ENCODE peak calls at places on chromosomes 16 and 17, in five cellular contexts. O is WTC11, W is GM20000, C is A673, J is cardiac muscle cell. Z is an unnamed sample.

GRCh38 chr17:42277342-42277712 is 1.1 kb upstream of the STAT5B start:
- DNase-seq in O (no peak), W (no peak), C (no peak), J (no peak), Z (no peak)

GRCh38 chr17:31834448-31834847 is 24.6 kb downstream of the COPRS start:
- DNase-seq in O (no peak), W (peak), C (no peak), J (no peak), Z (no peak)

GRCh38 chr17:82241926-82242697 is 13.3 kb downstream of the SLC16A3 start:
- DNase-seq in O (no peak), W (peak), C (no peak), J (peak), Z (no peak)

GRCh38 chr17:34230342-34230741 is 24.7 kb upstream of the CCL2 start:
- DNase-seq in O (no peak), W (no peak), C (no peak), J (no peak), Z (no peak)

GRCh38 chr17:79042421-79043190 is 18.6 kb downstream of the C1QTNF1 start:
- DNase-seq in O (peak), W (peak), C (peak), J (peak), Z (no peak)

GRCh38 chr16:57045694-57046381 is 46.5 kb upstream of the CPNE2 start:
- DNase-seq in O (peak), W (peak), C (peak), J (peak), Z (no peak)

GRCh38 chr17:60079401-60079861 is 710 bp upstream of the HEATR6 start:
- DNase-seq in O (no peak), W (no peak), C (peak), J (peak), Z (no peak)

GRCh38 chr16:31460582-31461002 is 1.3 kb downstream of the ARMC5 start:
- DNase-seq in O (no peak), W (no peak), C (peak), J (no peak), Z (no peak)

GRCh38 chr17:66842505-66842904 is 7.6 kb downstream of the CACNG5 start:
- DNase-seq in O (no peak), W (no peak), C (no peak), J (no peak), Z (no peak)

GRCh38 chr17:31597646-31598387 is 206.3 kb downstream of the RAB11FIP4 start:
- DNase-seq in O (no peak), W (no peak), C (no peak), J (no peak), Z (no peak)

GRCh38 chr17:41009301-41009760 is 403 bp upstream of the KRTAP3-1 start:
- DNase-seq in O (no peak), W (no peak), C (no peak), J (no peak), Z (no peak)

GRCh38 chr17:73272906-73273218 is 11.2 kb upstream of the CPSF4L start:
- DNase-seq in O (no peak), W (no peak), C (no peak), J (no peak), Z (no peak)

GRCh38 chr16:55252577-55252976 is 71.4 kb upstream of the IRX6 start:
- DNase-seq in O (no peak), W (no peak), C (no peak), J (no peak), Z (no peak)

GRCh38 chr17:14552311-14552710 is 251.4 kb downstream of the HS3ST3B1 start:
- DNase-seq in O (no peak), W (no peak), C (no peak), J (no peak), Z (no peak)

GRCh38 chr17:39365252-39365651 is 36.2 kb downstream of the FBXL20 start:
- DNase-seq in O (no peak), W (no peak), C (no peak), J (no peak), Z (no peak)

GRCh38 chr16:56343661-56344517 is 81.5 kb downstream of the AMFR start:
- DNase-seq in O (no peak), W (no peak), C (no peak), J (no peak), Z (no peak)

GRCh38 chr17:44219126-44219635 is 294 bp downstream of the UBTF start:
- DNase-seq in O (peak), W (peak), C (peak), J (no peak), Z (peak)

GRCh38 chr16:56970934-56971767 is 9.4 kb downstream of the CETP start:
- DNase-seq in O (no peak), W (peak), C (no peak), J (no peak), Z (no peak)

GRCh38 chr17:80870401-80870800 is 121.2 kb upstream of the CHMP6 start:
- DNase-seq in O (no peak), W (no peak), C (no peak), J (no peak), Z (no peak)

GRCh38 chr17:8332688-8333087 is 7.0 kb upstream of the ODF4 start:
- DNase-seq in O (no peak), W (no peak), C (no peak), J (peak), Z (no peak)

GRCh38 chr17:43019418-43019817 is 2.8 kb downstream of the VAT1 start:
- DNase-seq in O (no peak), W (no peak), C (no peak), J (peak), Z (no peak)

GRCh38 chr17:80938556-80938955 is 53.1 kb upstream of the CHMP6 start:
- DNase-seq in O (no peak), W (no peak), C (no peak), J (no peak), Z (no peak)

GRCh38 chr17:74873874-74874614 is 1.2 kb upstream of the FDXR start:
- DNase-seq in O (no peak), W (no peak), C (no peak), J (no peak), Z (no peak)

GRCh38 chr17:6755731-6756184 is at the start of gene XAF1:
- DNase-seq in O (no peak), W (no peak), C (no peak), J (no peak), Z (no peak)

GRCh38 chr17:32275060-32276042 is 9.7 kb downstream of the RHBDL3 start:
- DNase-seq in O (peak), W (no peak), C (peak), J (no peak), Z (no peak)

GRCh38 chr17:80621335-80622169 is 76.9 kb downstream of the RPTOR start:
- DNase-seq in O (no peak), W (no peak), C (peak), J (no peak), Z (no peak)

GRCh38 chr17:75876190-75876937 is 2.0 kb downstream of the TRIM47 start:
- DNase-seq in O (peak), W (peak), C (no peak), J (no peak), Z (no peak)

GRCh38 chr16:54204756-54205155 is 81.8 kb downstream of the IRX3 start:
- DNase-seq in O (no peak), W (no peak), C (no peak), J (no peak), Z (no peak)

GRCh38 chr16:23252310-23252709 is 49.8 kb upstream of the SCNN1B start:
- DNase-seq in O (no peak), W (no peak), C (no peak), J (no peak), Z (no peak)

GRCh38 chr17:35546489-35546888 is 9.0 kb upstream of the SLFN12L start:
- DNase-seq in O (no peak), W (no peak), C (no peak), J (no peak), Z (no peak)

GRCh38 chr16:19808061-19808621 is 76.5 kb downstream of the GPRC5B start:
- DNase-seq in O (no peak), W (no peak), C (no peak), J (peak), Z (peak)

GRCh38 chr17:68301438-68301959 is 10.2 kb downstream of the ARSG start:
- DNase-seq in O (peak), W (no peak), C (no peak), J (no peak), Z (no peak)

GRCh38 chr16:56225013-56225742 is 33.9 kb downstream of the GNAO1 start:
- DNase-seq in O (no peak), W (no peak), C (no peak), J (no peak), Z (no peak)

GRCh38 chr17:19019041-19019941 is 14.7 kb upstream of the FAM83G start:
- DNase-seq in O (no peak), W (no peak), C (peak), J (no peak), Z (no peak)

GRCh38 chr16:87956169-87956770 is 5.0 kb downstream of the BANP start:
- DNase-seq in O (no peak), W (peak), C (no peak), J (peak), Z (no peak)

GRCh38 chr16:87957296-87958069 is 6.2 kb downstream of the BANP start:
- DNase-seq in O (no peak), W (no peak), C (no peak), J (no peak), Z (no peak)

GRCh38 chr16:87955302-87956168 is 4.3 kb downstream of the BANP start:
- DNase-seq in O (no peak), W (no peak), C (no peak), J (no peak), Z (no peak)

GRCh38 chr16:87958632-87959031 is 7.4 kb downstream of the BANP start:
- DNase-seq in O (no peak), W (no peak), C (no peak), J (no peak), Z (no peak)

GRCh38 chr16:87956771-87957279 is 5.6 kb downstream of the BANP start:
- DNase-seq in O (no peak), W (peak), C (peak), J (no peak), Z (no peak)
- TF ChIP-seq CTCF in O (no peak), W (peak), C (peak), J (peak), Z (peak)

DNA sequence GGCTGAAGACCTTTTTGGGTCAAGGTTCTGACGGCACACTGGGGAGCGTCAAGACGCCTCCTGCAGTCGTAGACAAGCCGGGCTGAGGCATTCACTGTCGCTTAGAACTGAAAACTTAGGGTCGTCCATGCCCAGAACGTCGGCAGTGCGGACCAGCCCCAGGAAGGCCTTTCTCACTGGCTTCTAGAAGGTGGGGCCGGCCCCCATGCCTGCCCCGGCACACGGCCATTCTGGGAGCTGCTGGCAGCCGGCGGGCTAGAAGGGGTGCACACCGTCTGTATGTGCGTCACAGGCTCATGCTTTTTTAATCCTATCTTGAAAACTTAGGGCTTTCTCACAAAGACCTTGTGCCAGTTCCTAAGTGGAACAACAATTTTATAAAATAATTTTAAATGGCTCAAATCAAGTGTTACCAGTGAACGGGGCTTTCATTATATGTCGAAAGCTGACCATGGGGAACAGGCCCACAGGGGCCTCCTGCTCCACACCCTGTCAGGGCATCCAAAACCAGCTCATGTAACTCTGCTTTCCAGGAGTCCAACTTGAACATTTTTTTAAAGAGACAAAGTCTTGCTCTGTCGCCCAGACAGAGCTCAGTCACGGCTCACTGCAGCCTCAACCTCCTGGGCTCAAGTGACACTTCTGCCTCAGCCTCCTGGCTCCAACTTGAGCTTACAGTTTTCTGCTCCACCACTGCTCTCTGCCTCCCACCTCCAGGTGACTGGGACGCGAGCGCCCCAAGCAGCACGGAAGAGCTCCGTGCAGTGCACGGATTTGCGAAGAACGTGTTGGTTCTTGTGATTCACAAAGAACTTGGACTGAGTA is 111.2 kb downstream of the ANKRD11 start:
- DNase-seq in O (no peak), W (no peak), C (no peak), J (no peak), Z (no peak)
- TF ChIP-seq CTCF in O (no peak), W (no peak), C (no peak), J (no peak), Z (no peak)

DNA sequence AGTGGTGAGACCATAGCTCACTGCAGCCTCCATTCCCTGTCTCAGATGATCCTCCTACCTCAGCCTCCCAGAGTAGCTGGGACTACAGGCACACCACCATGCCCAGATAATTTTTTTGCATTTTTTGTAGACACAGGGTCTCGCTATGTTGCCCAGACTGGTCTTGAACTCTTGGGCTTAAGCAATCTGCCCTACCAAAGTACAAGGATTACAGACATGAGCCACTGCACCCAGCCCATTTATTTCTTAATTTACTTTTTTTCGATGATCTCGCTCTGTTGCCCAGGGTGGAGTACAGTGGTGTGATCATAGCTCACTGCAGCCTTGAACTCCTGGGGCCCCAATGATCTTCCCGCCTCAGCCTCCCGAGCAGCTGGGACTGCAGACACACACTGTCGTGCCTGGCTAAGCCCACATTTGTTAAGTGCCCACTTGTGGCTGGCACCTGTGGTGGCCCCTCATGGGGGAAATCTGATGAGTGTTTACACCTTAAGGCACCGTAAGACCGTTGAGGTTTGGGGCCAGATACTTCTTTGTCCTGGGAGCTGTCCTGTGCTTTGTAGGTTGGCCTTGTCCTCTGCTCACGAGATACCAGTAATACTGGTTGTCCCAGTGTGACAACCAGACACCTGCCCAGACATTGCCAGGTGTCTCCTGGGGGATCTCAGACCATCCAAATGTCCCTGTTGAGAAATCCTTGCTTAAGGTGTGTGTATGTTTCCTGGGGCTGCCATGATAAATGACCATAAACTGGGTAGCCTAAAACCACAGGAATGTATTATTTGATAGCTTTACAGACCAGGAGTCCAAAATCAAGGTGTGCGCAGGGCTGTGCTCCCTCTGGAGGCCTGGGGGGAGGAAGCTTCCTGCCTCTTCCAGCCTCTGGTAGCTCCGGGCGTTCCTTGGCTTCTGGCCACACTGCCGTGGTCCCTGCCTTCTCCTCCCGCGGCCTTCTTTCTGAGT is 141.4 kb upstream of the GSE1 start:
- DNase-seq in O (no peak), W (no peak), C (no peak), J (no peak), Z (no peak)
- TF ChIP-seq CTCF in O (no peak), W (no peak), C (no peak), J (peak), Z (no peak)

GRCh38 chr16:66576306-66576705 is 3.0 kb upstream of the CMTM2 start:
- DNase-seq in O (no peak), W (no peak), C (no peak), J (no peak), Z (no peak)

GRCh38 chr16:66585477-66586239 is 6.4 kb downstream of the CMTM2 start:
- DNase-seq in O (no peak), W (no peak), C (no peak), J (no peak), Z (no peak)

GRCh38 chr16:66581246-66581952 is 2.1 kb downstream of the CMTM2 start:
- DNase-seq in O (no peak), W (no peak), C (no peak), J (no peak), Z (no peak)

GRCh38 chr16:66578596-66579531 is at the start of gene CMTM2:
- DNase-seq in O (peak), W (no peak), C (no peak), J (no peak), Z (no peak)

DNA sequence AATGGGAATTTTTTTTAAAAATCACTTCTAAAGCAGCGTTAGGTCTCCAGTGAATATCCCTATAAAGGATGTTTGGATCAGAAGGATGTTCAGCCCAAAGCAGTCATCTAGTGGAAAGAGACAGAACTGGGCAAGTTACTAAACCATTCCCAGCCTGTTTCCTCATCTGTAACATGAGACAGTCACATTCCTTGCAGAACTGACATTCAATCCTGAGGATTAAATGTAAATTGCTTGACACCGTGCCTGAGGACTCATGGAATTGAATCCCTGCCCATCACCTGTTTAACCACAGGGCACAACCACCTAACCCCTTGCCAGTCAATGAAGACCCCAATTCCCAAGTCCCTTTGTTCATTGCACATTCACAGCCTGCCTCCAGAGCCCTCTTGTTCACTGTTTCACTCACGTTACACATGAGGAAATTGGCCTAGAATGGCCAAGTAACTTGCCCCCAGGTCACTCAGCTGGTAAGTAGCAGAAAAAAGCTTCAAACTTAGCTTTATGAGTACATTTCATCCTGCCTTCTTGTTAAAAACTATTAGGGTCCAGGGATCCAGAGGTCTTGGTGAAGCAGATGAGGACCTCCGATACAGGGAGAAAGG is 1.4 kb downstream of the CMTM2 start:
- DNase-seq in O (no peak), W (no peak), C (peak), J (peak), Z (no peak)
- TF ChIP-seq CTCF in O (no peak), W (no peak), C (peak), J (no peak), Z (peak)

Z was measured in osteocyte.